ENCODE peak calls at places on chromosomes 11 and 22, in seven cellular contexts. F is NCI-H2081; Q is activated naive CD4-positive, alpha-beta T cell; C is HS-5; P is activated effector memory CD4-positive, alpha-beta T cell treated with Interleukin-2 at 50 U/mL for 16 hours; L is cardiac fibroblast; T is ureter. K is an unnamed sample.

GRCh38 chr22:39493759-39494158 is 8.3 kb upstream of the MIEF1 start:
- DNase-seq in F (no peak), P (no peak), Q (no peak), L (peak), C (peak), T (no peak), K (no peak)

GRCh38 chr22:46631113-46631512 is 10.9 kb downstream of the GRAMD4 start:
- DNase-seq in T (no peak), C (no peak), L (no peak), Q (no peak), F (no peak), P (no peak), K (no peak)

GRCh38 chr22:39725351-39726035 is 154.9 kb downstream of the CACNA1I start:
- DNase-seq in P (no peak), T (no peak), C (no peak), F (no peak), L (no peak), Q (no peak), K (no peak)

GRCh38 chr22:37639070-37639760 is at the start of gene SH3BP1:
- DNase-seq in T (peak), P (no peak), Q (peak), C (no peak), L (peak), F (peak), K (no peak)

GRCh38 chr11:111735262-111736116 is 30.7 kb downstream of the PPP2R1B start:
- DNase-seq in C (peak), P (no peak), F (peak), L (peak), T (peak), Q (no peak), K (no peak)

GRCh38 chr11:79314906-79315689 is 125.7 kb downstream of the TENM4 start:
- DNase-seq in T (no peak), Q (no peak), P (no peak), L (peak), F (no peak), C (no peak), K (no peak)

GRCh38 chr11:115301029-115301428 is 203.2 kb downstream of the CADM1 start:
- DNase-seq in Q (no peak), L (no peak), F (no peak), T (no peak), P (no peak), C (no peak), K (no peak)

GRCh38 chr11:96001037-96001436 is 77.1 kb upstream of the MTMR2 start:
- DNase-seq in C (no peak), F (no peak), P (no peak), T (peak), L (peak), Q (no peak), K (no peak)

GRCh38 chr11:115377882-115378296 is 126.3 kb downstream of the CADM1 start:
- DNase-seq in F (no peak), C (no peak), T (no peak), L (no peak), P (no peak), Q (no peak), K (no peak)

GRCh38 chr11:12731841-12732336 is 57.7 kb downstream of the TEAD1 start:
- DNase-seq in C (peak), L (peak), F (no peak), T (no peak), Q (no peak), P (no peak), K (no peak)

GRCh38 chr11:39678996-39679395 is 1780.5 kb downstream of the LRRC4C start:
- DNase-seq in Q (no peak), P (no peak), T (no peak), F (no peak), L (no peak), C (no peak), K (no peak)

GRCh38 chr22:20463324-20464095 is 25.9 kb upstream of the SCARF2 start:
- DNase-seq in L (no peak), Q (peak), F (no peak), P (peak), C (no peak), T (no peak), K (no peak)

GRCh38 chr11:70381872-70382842 is 16.2 kb upstream of the CTTN start:
- DNase-seq in T (no peak), Q (no peak), L (peak), F (no peak), P (no peak), C (no peak), K (no peak)

GRCh38 chr11:25981998-25982397 is 349.9 kb upstream of the ANO3 start:
- DNase-seq in Q (no peak), F (peak), T (no peak), L (peak), P (no peak), C (peak), K (no peak)

GRCh38 chr11:9777525-9777924 is 113.6 kb downstream of the SWAP70 start:
- DNase-seq in Q (no peak), P (no peak), T (no peak), C (no peak), F (no peak), L (no peak), K (no peak)

GRCh38 chr22:22666307-22667091 is 22.1 kb downstream of the GGTLC2 start:
- DNase-seq in T (no peak), L (peak), P (no peak), Q (no peak), C (no peak), F (peak), K (no peak)

GRCh38 chr11:19683141-19683805 is 29.4 kb upstream of the NAV2 start:
- DNase-seq in C (no peak), L (peak), F (no peak), T (no peak), P (no peak), Q (no peak), K (no peak)

GRCh38 chr22:31097941-31098632 is 9.3 kb downstream of the SELENOM start:
- DNase-seq in F (no peak), C (no peak), T (no peak), Q (no peak), P (no peak), L (no peak), K (no peak)

GRCh38 chr11:1165256-1166041 is 7.7 kb downstream of the MUC5AC start:
- DNase-seq in L (no peak), P (no peak), Q (no peak), F (no peak), C (no peak), T (no peak), K (no peak)

GRCh38 chr11:14350716-14351238 is 8.2 kb downstream of the RRAS2 start:
- DNase-seq in T (no peak), Q (no peak), L (no peak), P (no peak), C (no peak), F (no peak), K (no peak)

GRCh38 chr22:20014526-20015186 is 2.0 kb downstream of the ARVCF start:
- DNase-seq in P (no peak), Q (no peak), L (no peak), F (no peak), T (no peak), C (no peak), K (no peak)

GRCh38 chr11:94449437-94449836 is 44.2 kb downstream of the MRE11 start:
- DNase-seq in C (peak), F (peak), P (no peak), T (no peak), L (peak), Q (no peak), K (no peak)

GRCh38 chr22:22098457-22099193 is 116.0 kb upstream of the TOP3B start:
- DNase-seq in Q (no peak), F (no peak), L (no peak), C (no peak), P (no peak), T (no peak), K (no peak)

GRCh38 chr11:8989411-8989810 is 14.4 kb downstream of the NRIP3 start:
- DNase-seq in Q (no peak), L (peak), T (no peak), C (peak), P (no peak), F (no peak), K (no peak)

GRCh38 chr11:79932612-79933011 is 491.8 kb upstream of the TENM4 start:
- DNase-seq in T (no peak), F (no peak), P (no peak), Q (no peak), L (no peak), C (no peak), K (no peak)

GRCh38 chr11:1815751-1816150 is 19.0 kb upstream of the SYT8 start:
- DNase-seq in Q (no peak), C (no peak), L (no peak), F (no peak), P (no peak), T (no peak), K (no peak)

GRCh38 chr11:26319906-26320305 is 12.0 kb upstream of the ANO3 start:
- DNase-seq in L (peak), F (no peak), T (no peak), C (no peak), Q (no peak), P (no peak), K (no peak)

GRCh38 chr11:128597209-128597608 is 9.9 kb upstream of the ETS1 start:
- DNase-seq in P (no peak), L (no peak), T (no peak), Q (no peak), F (no peak), C (no peak), K (no peak)

GRCh38 chr11:62880231-62880802 is 379 bp upstream of the SLC3A2 start:
- DNase-seq in L (peak), C (peak), F (no peak), P (no peak), T (no peak), Q (no peak), K (no peak)

GRCh38 chr11:71368966-71369365 is 79.2 kb downstream of the DHCR7 start:
- DNase-seq in L (no peak), Q (no peak), P (no peak), C (no peak), F (no peak), T (no peak), K (no peak)

GRCh38 chr11:46307785-46308341 is 30.4 kb downstream of the CREB3L1 start:
- DNase-seq in T (no peak), Q (no peak), F (no peak), C (no peak), L (no peak), P (no peak), K (no peak)

GRCh38 chr11:93608280-93608862 is 53.1 kb upstream of the CEP295 start:
- DNase-seq in Q (no peak), C (no peak), F (no peak), T (no peak), L (no peak), P (no peak), K (no peak)

GRCh38 chr11:124194696-124195418 is 11.7 kb downstream of the OR10D3 start:
- DNase-seq in Q (no peak), P (no peak), F (peak), C (peak), T (no peak), L (peak), K (no peak)

GRCh38 chr22:19569976-19570375 is 45.8 kb upstream of the CLDN5 start:
- DNase-seq in F (no peak), C (no peak), L (no peak), P (no peak), T (no peak), Q (no peak), K (no peak)

GRCh38 chr11:19370100-19370861 is 129.5 kb upstream of the E2F8 start:
- DNase-seq in T (peak), Q (no peak), C (peak), L (peak), P (no peak), F (no peak), K (no peak)

GRCh38 chr11:67674442-67674871 is at the start of gene ALDH3B2:
- DNase-seq in C (no peak), P (no peak), L (no peak), F (no peak), T (peak), Q (no peak), K (no peak)

GRCh38 chr11:117796456-117797428 is at the start of gene DSCAML1:
- DNase-seq in F (no peak), T (no peak), L (no peak), C (no peak), P (no peak), Q (peak), K (peak)

GRCh38 chr11:132072044-132072879 is 701.8 kb downstream of the NTM start:
- DNase-seq in L (peak), Q (no peak), C (peak), F (peak), P (no peak), T (no peak), K (no peak)

GRCh38 chr11:61092280-61092766 is 10.0 kb upstream of the CD5 start:
- DNase-seq in F (no peak), C (no peak), T (no peak), L (no peak), P (no peak), Q (no peak), K (no peak)